ENCODE peak calls at places on chromosomes 11 and 22, in five cellular contexts. R, G, F, J and X are unnamed samples.

GRCh38 chr22:36443198-36443770 is 38.2 kb downstream of the TXN2 start:
- DNase-seq in R (no peak), G (no peak), F (no peak), J (no peak), X (no peak)

GRCh38 chr22:37226087-37226486 is 13.8 kb upstream of the SSTR3 start:
- DNase-seq in R (peak), G (no peak), F (no peak), J (no peak), X (no peak)

GRCh38 chr22:38788417-38788816 is 5.5 kb downstream of the DNAL4 start:
- DNase-seq in R (peak), G (no peak), F (peak), J (no peak), X (peak)

GRCh38 chr22:48778308-48779195 is 1049.1 kb downstream of the BRD1 start:
- DNase-seq in R (no peak), G (no peak), F (no peak), J (no peak), X (no peak)

GRCh38 chr22:44543781-44544181 is 45.7 kb upstream of the RTL6 start:
- DNase-seq in R (no peak), G (no peak), F (no peak), J (no peak), X (no peak)

GRCh38 chr11:16266021-16266420 is 90.3 kb downstream of the SOX6 start:
- DNase-seq in R (no peak), G (no peak), F (no peak), J (no peak), X (no peak)

GRCh38 chr22:38412435-38413084 is 42.4 kb downstream of the KCNJ4 start:
- DNase-seq in R (no peak), G (no peak), F (no peak), J (no peak), X (no peak)

GRCh38 chr22:32847067-32847491 is 45.6 kb downstream of the TIMP3 start:
- DNase-seq in R (peak), G (no peak), F (no peak), J (no peak), X (peak)

GRCh38 chr11:10894666-10895065 is 36.8 kb upstream of the ZBED5 start:
- DNase-seq in R (no peak), G (no peak), F (no peak), J (no peak), X (no peak)